ENCODE peak calls at places on chromosome 12, in eight cellular contexts. One of them, this sample, is unnamed.

GRCh38 chr12:103495783-103496456 is at the start of gene C12orf42:
- DNase-seq in Panc1: peak
- DNase-seq in endothelial cell of umbilical vein: peak
- DNase-seq in GM12878: peak
- DNase-seq in K562: peak
- DNase-seq in stomach: no peak
- DNase-seq in SK-N-SH: peak
- DNase-seq in GM23338: peak
- DNase-seq in this sample: no peak

GRCh38 chr12:75542942-75543341 is 31.5 kb upstream of the KRR1 start:
- DNase-seq in Panc1: no peak
- DNase-seq in endothelial cell of umbilical vein: no peak
- DNase-seq in GM12878: no peak
- DNase-seq in K562: no peak
- DNase-seq in stomach: no peak
- DNase-seq in SK-N-SH: no peak
- DNase-seq in GM23338: no peak
- DNase-seq in this sample: no peak

GRCh38 chr12:69880566-69880965 is 55.5 kb downstream of the MYRFL start:
- DNase-seq in Panc1: no peak
- DNase-seq in endothelial cell of umbilical vein: peak
- DNase-seq in GM12878: no peak
- DNase-seq in K562: no peak
- DNase-seq in stomach: no peak
- DNase-seq in SK-N-SH: no peak
- DNase-seq in GM23338: peak
- DNase-seq in this sample: no peak

GRCh38 chr12:120327593-120327992 is at the start of gene PLA2G1B:
- DNase-seq in Panc1: no peak
- DNase-seq in endothelial cell of umbilical vein: no peak
- DNase-seq in GM12878: no peak
- DNase-seq in K562: no peak
- DNase-seq in stomach: peak
- DNase-seq in SK-N-SH: no peak
- DNase-seq in GM23338: no peak
- DNase-seq in this sample: no peak

GRCh38 chr12:103596981-103597380 is 9.9 kb downstream of the STAB2 start:
- DNase-seq in Panc1: no peak
- DNase-seq in endothelial cell of umbilical vein: no peak
- DNase-seq in GM12878: no peak
- DNase-seq in K562: no peak
- DNase-seq in stomach: no peak
- DNase-seq in SK-N-SH: no peak
- DNase-seq in GM23338: no peak
- DNase-seq in this sample: no peak

GRCh38 chr12:42332301-42332894 is 6.4 kb downstream of the PPHLN1 start:
- DNase-seq in Panc1: no peak
- DNase-seq in endothelial cell of umbilical vein: peak
- DNase-seq in GM12878: no peak
- DNase-seq in K562: peak
- DNase-seq in stomach: no peak
- DNase-seq in SK-N-SH: peak
- DNase-seq in GM23338: peak
- DNase-seq in this sample: no peak

GRCh38 chr12:110641512-110641911 is 27.6 kb downstream of the TCTN1 start:
- DNase-seq in Panc1: no peak
- DNase-seq in endothelial cell of umbilical vein: no peak
- DNase-seq in GM12878: no peak
- DNase-seq in K562: peak
- DNase-seq in stomach: no peak
- DNase-seq in SK-N-SH: no peak
- DNase-seq in GM23338: peak
- DNase-seq in this sample: no peak

GRCh38 chr12:13950502-13950901 is 30.9 kb downstream of the GRIN2B start:
- DNase-seq in Panc1: no peak
- DNase-seq in endothelial cell of umbilical vein: no peak
- DNase-seq in GM12878: no peak
- DNase-seq in K562: no peak
- DNase-seq in stomach: no peak
- DNase-seq in SK-N-SH: no peak
- DNase-seq in GM23338: peak
- DNase-seq in this sample: no peak

GRCh38 chr12:71011261-71011660 is 90.7 kb upstream of the PTPRR start:
- DNase-seq in Panc1: no peak
- DNase-seq in endothelial cell of umbilical vein: no peak
- DNase-seq in GM12878: no peak
- DNase-seq in K562: no peak
- DNase-seq in stomach: no peak
- DNase-seq in SK-N-SH: no peak
- DNase-seq in GM23338: no peak
- DNase-seq in this sample: no peak

GRCh38 chr12:112998997-112999767 is 20.9 kb downstream of the OAS2 start:
- DNase-seq in Panc1: no peak
- DNase-seq in endothelial cell of umbilical vein: no peak
- DNase-seq in GM12878: no peak
- DNase-seq in K562: no peak
- DNase-seq in stomach: no peak
- DNase-seq in SK-N-SH: no peak
- DNase-seq in GM23338: no peak
- DNase-seq in this sample: no peak

GRCh38 chr12:6539276-6540134 is 5.2 kb downstream of the GAPDH start:
- DNase-seq in Panc1: no peak
- DNase-seq in endothelial cell of umbilical vein: no peak
- DNase-seq in GM12878: no peak
- DNase-seq in K562: peak
- DNase-seq in stomach: no peak
- DNase-seq in SK-N-SH: peak
- DNase-seq in GM23338: peak
- DNase-seq in this sample: no peak

GRCh38 chr12:49863946-49864816 is 21.3 kb upstream of the BCDIN3D start:
- DNase-seq in Panc1: no peak
- DNase-seq in endothelial cell of umbilical vein: no peak
- DNase-seq in GM12878: no peak
- DNase-seq in K562: no peak
- DNase-seq in stomach: no peak
- DNase-seq in SK-N-SH: no peak
- DNase-seq in GM23338: no peak
- DNase-seq in this sample: no peak

GRCh38 chr12:71142046-71142445 is 15.8 kb downstream of the TSPAN8 start:
- DNase-seq in Panc1: no peak
- DNase-seq in endothelial cell of umbilical vein: no peak
- DNase-seq in GM12878: no peak
- DNase-seq in K562: no peak
- DNase-seq in stomach: no peak
- DNase-seq in SK-N-SH: no peak
- DNase-seq in GM23338: no peak
- DNase-seq in this sample: no peak

GRCh38 chr12:54207539-54208267 is 18.9 kb upstream of the SMUG1 start:
- DNase-seq in Panc1: peak
- DNase-seq in endothelial cell of umbilical vein: peak
- DNase-seq in GM12878: no peak
- DNase-seq in K562: peak
- DNase-seq in stomach: peak
- DNase-seq in SK-N-SH: peak
- DNase-seq in GM23338: peak
- DNase-seq in this sample: peak
- TF ChIP-seq POLR2AphosphoS5 in Panc1: no peak
- TF ChIP-seq POLR2AphosphoS5 in endothelial cell of umbilical vein: no peak
- TF ChIP-seq POLR2AphosphoS5 in GM12878: no peak
- TF ChIP-seq POLR2AphosphoS5 in K562: no peak
- TF ChIP-seq POLR2AphosphoS5 in stomach: no peak
- TF ChIP-seq POLR2AphosphoS5 in SK-N-SH: no peak
- TF ChIP-seq POLR2AphosphoS5 in GM23338: no peak
- TF ChIP-seq POLR2AphosphoS5 in this sample: no peak

GRCh38 chr12:124816295-124816854 is 47.3 kb downstream of the SCARB1 start:
- DNase-seq in Panc1: no peak
- DNase-seq in endothelial cell of umbilical vein: no peak
- DNase-seq in GM12878: no peak
- DNase-seq in K562: no peak
- DNase-seq in stomach: no peak
- DNase-seq in SK-N-SH: no peak
- DNase-seq in GM23338: no peak
- DNase-seq in this sample: no peak
- TF ChIP-seq POLR2AphosphoS5 in Panc1: no peak
- TF ChIP-seq POLR2AphosphoS5 in endothelial cell of umbilical vein: no peak
- TF ChIP-seq POLR2AphosphoS5 in GM12878: no peak
- TF ChIP-seq POLR2AphosphoS5 in K562: no peak
- TF ChIP-seq POLR2AphosphoS5 in stomach: no peak
- TF ChIP-seq POLR2AphosphoS5 in SK-N-SH: no peak
- TF ChIP-seq POLR2AphosphoS5 in GM23338: no peak
- TF ChIP-seq POLR2AphosphoS5 in this sample: no peak

GRCh38 chr12:53267309-53268008 is 640 bp upstream of the ESPL1 start:
- DNase-seq in Panc1: no peak
- DNase-seq in endothelial cell of umbilical vein: no peak
- DNase-seq in GM12878: no peak
- DNase-seq in K562: peak
- DNase-seq in stomach: no peak
- DNase-seq in SK-N-SH: no peak
- DNase-seq in GM23338: no peak
- DNase-seq in this sample: peak

GRCh38 chr12:53265783-53266182 is 2.3 kb upstream of the ESPL1 start:
- DNase-seq in Panc1: no peak
- DNase-seq in endothelial cell of umbilical vein: no peak
- DNase-seq in GM12878: no peak
- DNase-seq in K562: no peak
- DNase-seq in stomach: no peak
- DNase-seq in SK-N-SH: no peak
- DNase-seq in GM23338: no peak
- DNase-seq in this sample: no peak

GRCh38 chr12:53268637-53269562 is 801 bp downstream of the ESPL1 start:
- DNase-seq in Panc1: no peak
- DNase-seq in endothelial cell of umbilical vein: no peak
- DNase-seq in GM12878: no peak
- DNase-seq in K562: no peak
- DNase-seq in stomach: no peak
- DNase-seq in SK-N-SH: peak
- DNase-seq in GM23338: peak
- DNase-seq in this sample: no peak

DNA sequence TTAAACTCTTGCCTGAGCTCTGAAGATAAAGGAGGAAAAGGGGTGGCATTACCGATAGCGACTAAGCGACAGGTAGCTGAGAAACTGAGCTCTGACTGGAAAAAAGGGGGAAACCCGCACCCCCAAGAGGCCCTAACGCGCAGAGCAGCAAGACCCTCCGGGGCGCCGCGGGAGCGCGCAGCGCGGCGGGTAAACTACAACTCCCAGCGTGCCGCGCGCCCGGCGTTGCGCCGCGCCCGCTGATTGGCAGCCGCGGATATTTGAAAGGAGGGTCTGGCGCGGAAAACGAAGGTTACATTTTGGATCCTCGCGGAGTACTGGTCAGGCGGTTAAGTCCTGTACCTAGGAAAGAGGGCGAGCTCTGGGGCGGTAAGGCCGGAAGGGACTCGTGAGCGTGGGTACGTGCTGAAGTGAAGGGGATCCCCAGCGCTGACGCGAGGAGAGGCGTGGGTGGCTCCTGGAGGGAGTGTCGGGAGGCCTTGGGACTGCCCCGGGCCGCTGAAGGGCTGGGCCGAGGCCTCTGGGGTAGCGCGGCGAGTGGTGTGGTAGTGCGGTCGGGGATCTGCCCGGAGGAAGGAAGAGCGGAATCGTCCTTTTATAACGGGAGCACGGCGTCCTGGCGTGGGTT is at the start of gene ESPL1:
- DNase-seq in Panc1: no peak
- DNase-seq in endothelial cell of umbilical vein: peak
- DNase-seq in GM12878: peak
- DNase-seq in K562: peak
- DNase-seq in stomach: peak
- DNase-seq in SK-N-SH: peak
- DNase-seq in GM23338: peak
- DNase-seq in this sample: peak
- TF ChIP-seq POLR2AphosphoS5 in Panc1: peak
- TF ChIP-seq POLR2AphosphoS5 in endothelial cell of umbilical vein: peak
- TF ChIP-seq POLR2AphosphoS5 in GM12878: no peak
- TF ChIP-seq POLR2AphosphoS5 in K562: no peak
- TF ChIP-seq POLR2AphosphoS5 in stomach: peak
- TF ChIP-seq POLR2AphosphoS5 in SK-N-SH: peak
- TF ChIP-seq POLR2AphosphoS5 in GM23338: peak
- TF ChIP-seq POLR2AphosphoS5 in this sample: peak

GRCh38 chr12:104672096-104672445 is 215.3 kb downstream of the CHST11 start:
- DNase-seq in Panc1: no peak
- DNase-seq in endothelial cell of umbilical vein: no peak
- DNase-seq in GM12878: no peak
- DNase-seq in K562: no peak
- DNase-seq in stomach: no peak
- DNase-seq in SK-N-SH: no peak
- DNase-seq in GM23338: no peak
- DNase-seq in this sample: no peak

GRCh38 chr12:104672501-104673265 is 215.9 kb downstream of the CHST11 start:
- DNase-seq in Panc1: no peak
- DNase-seq in endothelial cell of umbilical vein: no peak
- DNase-seq in GM12878: no peak
- DNase-seq in K562: no peak
- DNase-seq in stomach: no peak
- DNase-seq in SK-N-SH: no peak
- DNase-seq in GM23338: no peak
- DNase-seq in this sample: no peak

GRCh38 chr12:104674083-104674482 is 217.3 kb downstream of the CHST11 start:
- DNase-seq in Panc1: no peak
- DNase-seq in endothelial cell of umbilical vein: no peak
- DNase-seq in GM12878: no peak
- DNase-seq in K562: no peak
- DNase-seq in stomach: no peak
- DNase-seq in SK-N-SH: peak
- DNase-seq in GM23338: no peak
- DNase-seq in this sample: no peak

GRCh38 chr12:104671407-104672095 is 214.8 kb downstream of the CHST11 start:
- DNase-seq in Panc1: peak
- DNase-seq in endothelial cell of umbilical vein: peak
- DNase-seq in GM12878: peak
- DNase-seq in K562: peak
- DNase-seq in stomach: peak
- DNase-seq in SK-N-SH: peak
- DNase-seq in GM23338: no peak
- DNase-seq in this sample: peak

DNA sequence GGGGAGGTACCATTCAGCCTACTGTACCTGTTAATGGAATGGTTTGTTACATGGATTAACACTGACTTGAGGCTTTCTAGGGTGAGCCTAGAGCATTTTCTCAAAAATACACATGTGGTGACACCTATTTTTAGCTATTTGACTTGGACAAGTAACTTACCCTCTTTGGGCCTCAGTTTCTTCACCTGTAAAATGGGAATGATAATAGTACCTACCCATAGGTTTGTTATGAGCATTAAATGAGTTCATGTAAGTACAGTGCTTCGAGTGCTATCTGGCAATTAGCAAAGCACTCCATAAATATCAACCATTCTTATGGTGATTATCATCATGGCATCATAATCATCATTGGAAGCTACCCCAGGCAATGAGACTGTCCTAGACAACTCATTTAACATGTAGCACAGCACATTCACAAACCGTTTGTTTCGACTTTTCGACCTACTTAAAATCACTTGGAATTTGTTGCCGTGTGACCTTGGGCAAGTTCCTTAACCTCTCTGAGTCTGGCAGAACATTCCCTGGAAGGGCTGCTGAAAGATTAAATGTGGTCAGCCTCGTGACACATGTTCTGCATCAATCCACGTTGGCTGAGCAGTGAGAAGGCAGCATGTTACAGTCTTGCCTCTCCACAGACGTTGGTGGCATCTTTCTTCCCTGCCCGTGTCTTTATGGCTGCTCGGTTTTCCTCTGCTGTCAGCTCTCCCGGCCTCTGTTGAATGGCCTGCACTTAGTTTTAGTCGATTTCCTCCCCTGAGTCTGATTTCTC is 216.7 kb downstream of the CHST11 start:
- DNase-seq in Panc1: no peak
- DNase-seq in endothelial cell of umbilical vein: no peak
- DNase-seq in GM12878: no peak
- DNase-seq in K562: no peak
- DNase-seq in stomach: no peak
- DNase-seq in SK-N-SH: peak
- DNase-seq in GM23338: no peak
- DNase-seq in this sample: no peak
- TF ChIP-seq POLR2AphosphoS5 in Panc1: no peak
- TF ChIP-seq POLR2AphosphoS5 in endothelial cell of umbilical vein: no peak
- TF ChIP-seq POLR2AphosphoS5 in GM12878: no peak
- TF ChIP-seq POLR2AphosphoS5 in K562: no peak
- TF ChIP-seq POLR2AphosphoS5 in stomach: peak
- TF ChIP-seq POLR2AphosphoS5 in SK-N-SH: no peak
- TF ChIP-seq POLR2AphosphoS5 in GM23338: no peak
- TF ChIP-seq POLR2AphosphoS5 in this sample: no peak